ENCODE peak calls at places on chromosomes 5 and 9, in four cellular contexts. One of them, this sample, is unnamed.

GRCh38 chr9:69946800-69947437 is 96.7 kb upstream of the MAMDC2 start:
- DNase-seq in GM23338: no peak
- DNase-seq in stimulated activated CD4-positive, alpha-beta T cell treated with anti-CD3 and anti-CD28 coated beads, Interleukin-4, amount 100 ng/mL, for 48 hours: no peak
- DNase-seq in naive B cell: no peak
- DNase-seq in this sample: peak

GRCh38 chr9:72557549-72557948 is 36.1 kb downstream of the TMC1 start:
- DNase-seq in GM23338: peak
- DNase-seq in stimulated activated CD4-positive, alpha-beta T cell treated with anti-CD3 and anti-CD28 coated beads, Interleukin-4, amount 100 ng/mL, for 48 hours: peak
- DNase-seq in naive B cell: no peak
- DNase-seq in this sample: peak

GRCh38 chr5:537098-537497 is 12.8 kb upstream of the SLC9A3 start:
- DNase-seq in GM23338: no peak
- DNase-seq in stimulated activated CD4-positive, alpha-beta T cell treated with anti-CD3 and anti-CD28 coated beads, Interleukin-4, amount 100 ng/mL, for 48 hours: no peak
- DNase-seq in naive B cell: no peak
- DNase-seq in this sample: no peak

GRCh38 chr5:133376986-133377385 is 235.4 kb downstream of the FSTL4 start:
- DNase-seq in GM23338: no peak
- DNase-seq in stimulated activated CD4-positive, alpha-beta T cell treated with anti-CD3 and anti-CD28 coated beads, Interleukin-4, amount 100 ng/mL, for 48 hours: no peak
- DNase-seq in naive B cell: no peak
- DNase-seq in this sample: no peak

GRCh38 chr5:139788294-139788875 is 7.2 kb upstream of the PSD2 start:
- DNase-seq in GM23338: peak
- DNase-seq in stimulated activated CD4-positive, alpha-beta T cell treated with anti-CD3 and anti-CD28 coated beads, Interleukin-4, amount 100 ng/mL, for 48 hours: no peak
- DNase-seq in naive B cell: no peak
- DNase-seq in this sample: no peak

GRCh38 chr5:96809898-96810297 is 2.2 kb upstream of the ERAP1 start:
- DNase-seq in GM23338: no peak
- DNase-seq in stimulated activated CD4-positive, alpha-beta T cell treated with anti-CD3 and anti-CD28 coated beads, Interleukin-4, amount 100 ng/mL, for 48 hours: peak
- DNase-seq in naive B cell: no peak
- DNase-seq in this sample: no peak

GRCh38 chr9:106613250-106613737 is 249.7 kb upstream of the ZNF462 start:
- DNase-seq in GM23338: no peak
- DNase-seq in stimulated activated CD4-positive, alpha-beta T cell treated with anti-CD3 and anti-CD28 coated beads, Interleukin-4, amount 100 ng/mL, for 48 hours: no peak
- DNase-seq in naive B cell: no peak
- DNase-seq in this sample: no peak

GRCh38 chr9:103904242-103904641 is 189.9 kb upstream of the SMC2 start:
- DNase-seq in GM23338: no peak
- DNase-seq in stimulated activated CD4-positive, alpha-beta T cell treated with anti-CD3 and anti-CD28 coated beads, Interleukin-4, amount 100 ng/mL, for 48 hours: no peak
- DNase-seq in naive B cell: no peak
- DNase-seq in this sample: no peak

This sample was measured in HTR-8/SVneo.